ENCODE peak calls at places on chromosomes 5 and 9, in four cellular contexts. P is foreskin fibroblast, I is right atrium auricular region, E is cardiac fibroblast. Z is an unnamed sample.

GRCh38 chr9:3879731-3880493 is 354.1 kb upstream of the RFX3 start:
- DNase-seq in I (no peak), E (no peak), P (no peak), Z (no peak)

GRCh38 chr9:120985759-120986353 is 59.3 kb upstream of the TRAF1 start:
- DNase-seq in E (peak), I (no peak), P (peak), Z (peak)

GRCh38 chr9:76619645-76620044 is 144.6 kb upstream of the PCA3 start:
- DNase-seq in E (peak), I (no peak), P (peak), Z (no peak)

GRCh38 chr5:142324377-142324870 is 397 bp downstream of the SPRY4 start:
- DNase-seq in I (no peak), E (no peak), P (no peak), Z (no peak)

GRCh38 chr9:133144142-133144886 is 19.4 kb downstream of the GBGT1 start:
- DNase-seq in E (peak), I (peak), P (peak), Z (peak)

GRCh38 chr5:107474724-107475489 is 195.8 kb downstream of the EFNA5 start:
- DNase-seq in E (no peak), I (no peak), P (no peak), Z (no peak)

GRCh38 chr9:68844196-68844595 is 139.2 kb downstream of the PIP5K1B start:
- DNase-seq in P (no peak), I (no peak), E (no peak), Z (no peak)

GRCh38 chr5:14809369-14810144 is 62.0 kb downstream of the ANKH start:
- DNase-seq in P (peak), E (peak), I (peak), Z (peak)

GRCh38 chr5:96687812-96688453 is 25.8 kb downstream of the CAST start:
- DNase-seq in E (peak), I (no peak), P (peak), Z (peak)

GRCh38 chr9:136079211-136079915 is 15.7 kb downstream of the NACC2 start:
- DNase-seq in I (no peak), P (peak), E (no peak), Z (no peak)

GRCh38 chr9:4237748-4238511 is 61.9 kb downstream of the GLIS3 start:
- DNase-seq in I (no peak), P (no peak), E (peak), Z (no peak)

GRCh38 chr5:140808889-140809291 is 2.0 kb downstream of the PCDHA4 start:
- DNase-seq in I (no peak), E (no peak), P (no peak), Z (no peak)

GRCh38 chr9:71783120-71783523 is 14.8 kb upstream of the CEMIP2 start:
- DNase-seq in I (no peak), P (peak), E (no peak), Z (no peak)

GRCh38 chr5:179624841-179625271 is 1.4 kb upstream of the HNRNPH1 start:
- DNase-seq in P (no peak), I (no peak), E (no peak), Z (no peak)

GRCh38 chr5:139273572-139274264 is 19.8 kb upstream of the MATR3 start:
- DNase-seq in I (peak), E (peak), P (peak), Z (peak)

GRCh38 chr9:89006308-89006707 is 15.0 kb downstream of the S1PR3 start:
- DNase-seq in I (no peak), P (no peak), E (peak), Z (no peak)

GRCh38 chr5:50667079-50667652 is 729 bp downstream of the PARP8 start:
- DNase-seq in P (peak), E (peak), I (peak), Z (no peak)

GRCh38 chr9:14372437-14373318 is 58.7 kb upstream of the NFIB start:
- DNase-seq in P (peak), E (peak), I (no peak), Z (peak)

GRCh38 chr9:127384901-127385300 is 12.1 kb upstream of the SLC2A8 start:
- DNase-seq in I (no peak), P (no peak), E (no peak), Z (no peak)

GRCh38 chr9:90000925-90001324 is 396.1 kb downstream of the GADD45G start:
- DNase-seq in E (no peak), P (no peak), I (no peak), Z (no peak)

GRCh38 chr9:16680965-16681658 is 189.4 kb downstream of the BNC2 start:
- DNase-seq in E (peak), I (no peak), P (peak), Z (no peak)

GRCh38 chr9:105385372-105385985 is 62.4 kb upstream of the FSD1L start:
- DNase-seq in E (peak), P (no peak), I (no peak), Z (no peak)

GRCh38 chr5:115873392-115873791 is 31.7 kb downstream of the AP3S1 start:
- DNase-seq in I (no peak), P (peak), E (no peak), Z (peak)

GRCh38 chr5:178206166-178207101 is 2.1 kb downstream of the HNRNPAB start:
- DNase-seq in P (peak), E (peak), I (no peak), Z (peak)

GRCh38 chr9:19551124-19551929 is 142.5 kb downstream of the ACER2 start:
- DNase-seq in P (no peak), I (no peak), E (no peak), Z (no peak)

GRCh38 chr5:178432421-178433272 is 157.5 kb downstream of the COL23A1 start:
- DNase-seq in I (peak), E (no peak), P (no peak), Z (no peak)

GRCh38 chr5:173011602-173012001 is 28.0 kb downstream of the ATP6V0E1 start:
- DNase-seq in E (no peak), P (no peak), I (no peak), Z (no peak)

GRCh38 chr9:32550609-32551490 is 1.3 kb upstream of the SMIM27 start:
- DNase-seq in P (peak), I (peak), E (peak), Z (peak)

GRCh38 chr9:27162045-27162444 is 53.0 kb downstream of the TEK start:
- DNase-seq in I (no peak), P (no peak), E (peak), Z (peak)

GRCh38 chr9:127162046-127162445 is 39.6 kb upstream of the ANGPTL2 start:
- DNase-seq in E (no peak), P (peak), I (no peak), Z (peak)

GRCh38 chr5:86665984-86666760 is 48.4 kb downstream of the COX7C start:
- DNase-seq in I (no peak), E (no peak), P (no peak), Z (no peak)

GRCh38 chr9:136292591-136293448 is 11.1 kb downstream of the CCDC187 start:
- DNase-seq in I (no peak), P (no peak), E (no peak), Z (no peak)

GRCh38 chr9:17660158-17660557 is 81.3 kb downstream of the SH3GL2 start:
- DNase-seq in P (no peak), E (no peak), I (no peak), Z (no peak)

GRCh38 chr5:14508046-14508445 is 73.5 kb upstream of the OTULINL start:
- DNase-seq in E (no peak), P (no peak), I (no peak), Z (no peak)

GRCh38 chr5:14149672-14150053 is 6.5 kb downstream of the TRIO start:
- DNase-seq in I (peak), E (no peak), P (no peak), Z (no peak)

GRCh38 chr5:172502969-172503368 is 48.6 kb upstream of the SH3PXD2B start:
- DNase-seq in I (peak), E (no peak), P (no peak), Z (no peak)

GRCh38 chr5:142192296-142192695 is 83.7 kb downstream of the NDFIP1 start:
- DNase-seq in E (no peak), P (no peak), I (no peak), Z (no peak)

DNA sequence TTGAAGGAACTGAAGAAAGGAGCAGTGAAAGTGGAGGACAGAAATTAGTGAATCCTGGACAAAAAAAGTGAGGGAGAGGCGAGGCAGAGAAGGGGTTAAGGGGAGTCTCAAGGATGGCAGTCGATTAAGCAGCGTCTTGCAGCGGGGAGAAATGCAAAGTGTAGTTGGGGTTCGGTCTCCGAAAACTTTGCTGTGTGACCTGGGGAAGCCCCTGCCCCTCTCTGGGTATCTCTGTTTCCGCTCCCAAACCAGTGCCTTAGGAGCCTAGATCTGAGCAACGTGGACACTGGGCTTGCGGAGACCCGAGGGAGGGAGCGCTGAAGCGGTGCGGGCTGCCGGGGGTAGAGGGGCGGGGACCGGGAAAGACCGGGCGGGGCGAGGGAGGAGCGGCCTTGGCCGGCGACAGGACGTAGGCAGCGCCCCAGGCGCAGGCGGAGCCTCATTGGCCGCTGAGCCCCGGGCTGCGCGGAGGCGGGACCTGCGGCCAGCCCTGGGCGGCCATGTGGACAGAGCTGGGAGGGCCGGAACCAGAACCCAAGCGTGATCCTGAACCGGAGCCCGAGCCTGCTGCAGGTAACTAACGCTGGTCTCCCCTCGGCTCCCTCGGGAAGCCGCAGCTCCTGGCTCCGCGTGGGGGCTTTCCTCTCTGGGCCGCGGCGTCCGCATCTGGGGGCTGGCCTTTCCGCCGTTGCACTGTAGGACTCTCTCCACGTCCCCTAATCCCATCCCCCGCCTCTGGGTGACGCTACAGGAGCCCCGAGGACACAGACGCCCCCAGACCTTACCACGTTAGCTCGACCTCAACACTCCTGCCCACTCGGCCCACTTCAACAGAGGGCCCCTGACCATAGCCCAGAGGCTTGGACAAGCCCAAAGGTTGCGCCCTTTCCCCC is at the start of gene ALDH1B1:
- DNase-seq in I (peak), P (peak), E (peak), Z (peak)
- TF ChIP-seq CTCF in I (peak), P (no peak), E (peak), Z (peak)

DNA sequence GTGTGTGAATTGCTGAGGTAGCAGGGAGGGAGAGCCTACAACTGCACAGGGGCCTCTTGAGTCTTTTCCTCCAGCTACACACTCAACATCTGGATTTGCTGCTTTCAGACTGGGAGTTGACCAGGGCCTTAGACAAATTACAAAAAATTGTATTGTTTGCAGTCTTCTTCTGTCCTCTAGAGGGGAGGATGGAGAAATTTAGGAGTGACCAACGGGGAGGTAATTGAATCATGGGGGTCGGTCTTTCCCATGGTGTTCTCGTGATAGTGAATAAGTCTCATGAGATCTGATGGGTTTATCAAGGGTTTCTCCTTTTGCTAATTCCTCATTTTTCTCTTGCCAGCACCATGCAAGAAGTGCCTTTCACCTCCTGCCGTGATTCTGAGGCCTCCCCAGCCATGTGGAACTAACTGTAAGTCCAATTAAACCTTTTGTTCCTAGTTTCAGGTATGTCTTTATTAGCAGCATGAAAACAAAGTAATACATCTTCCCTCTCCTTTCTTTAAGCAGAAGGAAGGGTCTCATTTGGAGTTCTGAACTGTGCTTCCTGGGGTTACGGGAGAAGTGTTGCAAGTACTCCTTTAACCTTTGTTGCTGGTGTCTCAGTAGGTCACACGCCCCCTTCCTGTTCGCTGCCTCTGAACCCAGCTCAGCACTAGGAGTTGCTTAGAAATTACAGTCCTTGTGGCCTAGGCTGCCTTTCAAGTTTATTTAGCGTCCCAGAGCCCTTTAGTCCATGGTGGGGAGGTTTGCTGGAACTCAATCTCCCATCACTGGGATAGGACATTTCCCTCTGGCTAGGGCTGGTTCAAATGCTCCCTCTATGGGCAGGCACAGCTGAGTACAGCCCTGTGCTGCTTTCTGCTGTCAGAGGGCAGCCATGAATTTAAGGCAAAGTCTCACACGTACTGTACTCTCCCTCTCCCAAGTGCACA is 4.4 kb downstream of the IFNA8 start:
- DNase-seq in P (no peak), E (no peak), I (no peak), Z (no peak)
- TF ChIP-seq CTCF in P (peak), E (peak), I (no peak), Z (peak)

DNA sequence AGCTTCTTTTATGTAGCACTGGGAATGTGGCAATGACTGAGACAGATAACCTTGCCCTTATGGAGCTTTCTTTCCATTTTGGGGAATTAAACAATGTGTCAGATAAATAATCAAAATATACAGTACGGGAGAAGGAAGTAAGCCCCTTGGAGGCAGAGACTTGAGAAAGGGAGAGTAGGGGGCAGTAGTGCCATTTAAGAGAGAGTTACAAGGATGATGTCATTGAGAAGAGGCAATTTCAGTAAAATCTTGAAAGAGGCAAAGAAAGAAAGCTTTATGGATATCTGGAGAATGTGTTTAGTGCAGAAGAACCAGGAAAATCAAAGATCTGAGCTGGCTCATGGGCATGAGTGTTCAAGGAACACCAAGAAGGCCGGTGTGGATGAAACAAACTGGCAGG is 77.3 kb downstream of the KCTD16 start:
- DNase-seq in I (no peak), E (no peak), P (no peak), Z (no peak)
- TF ChIP-seq CTCF in I (no peak), E (no peak), P (no peak), Z (no peak)

DNA sequence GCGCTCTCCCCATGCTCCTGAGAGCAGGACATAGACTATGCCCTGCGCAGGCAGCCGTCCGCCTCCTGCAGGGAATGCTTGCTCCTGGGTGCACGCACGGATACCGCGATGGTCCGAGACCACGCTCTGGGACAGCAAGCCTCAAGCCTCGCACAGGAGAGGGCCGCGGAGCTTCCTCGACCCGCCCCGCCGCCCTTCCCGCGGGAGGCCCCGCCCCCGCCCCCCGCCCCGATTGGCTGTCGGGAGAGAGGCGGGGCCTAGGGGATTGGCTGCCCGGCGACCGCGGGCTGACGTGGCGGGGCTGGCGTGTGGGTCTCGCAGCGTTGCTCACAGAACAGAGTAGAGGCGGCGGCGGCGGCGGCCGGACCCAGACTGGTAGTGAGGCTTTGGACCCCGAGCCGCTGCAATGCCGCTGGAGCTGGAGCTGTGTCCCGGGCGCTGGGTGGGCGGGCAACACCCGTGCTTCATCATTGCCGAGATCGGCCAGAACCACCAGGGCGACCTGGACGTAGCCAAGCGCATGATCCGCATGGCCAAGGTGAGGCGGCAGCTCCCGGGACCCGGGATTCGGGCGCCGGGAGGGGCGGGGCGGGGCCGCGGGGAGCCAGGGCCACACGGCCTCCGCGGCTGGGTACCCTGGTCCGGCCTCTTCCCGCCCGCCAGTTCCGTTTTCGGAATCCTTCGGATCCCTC is at the start of gene NANS:
- DNase-seq in E (peak), I (peak), P (peak), Z (peak)
- TF ChIP-seq CTCF in E (no peak), I (no peak), P (peak), Z (peak)

GRCh38 chr5:156800982-156801381 is 49.1 kb upstream of the PPP1R2B start:
- DNase-seq in P (no peak), E (no peak), I (no peak), Z (no peak)

GRCh38 chr5:156803404-156803803 is 46.7 kb upstream of the PPP1R2B start:
- DNase-seq in I (no peak), E (no peak), P (no peak), Z (no peak)

GRCh38 chr5:156799171-156799570 is 50.9 kb upstream of the PPP1R2B start:
- DNase-seq in E (no peak), I (no peak), P (no peak), Z (no peak)

GRCh38 chr5:156802501-156802900 is 47.6 kb upstream of the PPP1R2B start:
- DNase-seq in E (no peak), P (no peak), I (no peak), Z (no peak)

GRCh38 chr5:156798201-156798600 is 51.9 kb upstream of the PPP1R2B start:
- DNase-seq in I (no peak), P (no peak), E (no peak), Z (no peak)
- TF ChIP-seq CTCF in I (no peak), P (no peak), E (no peak), Z (no peak)

GRCh38 chr5:25006734-25007133 is 362.0 kb upstream of the CDH10 start:
- DNase-seq in P (peak), E (peak), I (no peak), Z (no peak)
- TF ChIP-seq CTCF in P (peak), E (no peak), I (peak), Z (no peak)

GRCh38 chr9:129383415-129384088 is 205.5 kb upstream of the IER5L start:
- DNase-seq in P (peak), I (peak), E (peak), Z (peak)
- TF ChIP-seq CTCF in P (no peak), I (peak), E (no peak), Z (peak)